ENCODE peak calls at places on chromosomes 2 and 18, in five cellular contexts. One of them, this sample, is unnamed.

GRCh38 chr2:151506170-151506569 is 96.5 kb downstream of the RIF1 start:
- DNase-seq in HCT116: no peak
- DNase-seq in ovary: no peak
- DNase-seq in hepatocyte: no peak
- DNase-seq in osteoblast: no peak
- DNase-seq in this sample: no peak

GRCh38 chr2:85539361-85540130 is 578 bp downstream of the MAT2A start:
- DNase-seq in ovary: peak; percentile 84
- DNase-seq in HCT116: no peak
- DNase-seq in hepatocyte: peak; percentile 81
- DNase-seq in osteoblast: peak; percentile 82
- DNase-seq in this sample: peak; percentile 80

GRCh38 chr18:60082790-60083189 is 183.0 kb downstream of the PMAIP1 start:
- DNase-seq in osteoblast: no peak
- DNase-seq in ovary: no peak
- DNase-seq in hepatocyte: no peak
- DNase-seq in HCT116: no peak
- DNase-seq in this sample: no peak

GRCh38 chr2:85448840-85449588 is 30.5 kb downstream of the SH2D6 start:
- DNase-seq in osteoblast: no peak
- DNase-seq in HCT116: no peak
- DNase-seq in hepatocyte: no peak
- DNase-seq in ovary: no peak
- DNase-seq in this sample: no peak

GRCh38 chr2:63520793-63521192 is 67.5 kb downstream of the WDPCP start:
- DNase-seq in HCT116: no peak
- DNase-seq in ovary: no peak
- DNase-seq in hepatocyte: no peak
- DNase-seq in osteoblast: no peak
- DNase-seq in this sample: no peak

GRCh38 chr2:236036045-236036444 is 132.1 kb downstream of the GBX2 start:
- DNase-seq in ovary: no peak
- DNase-seq in osteoblast: no peak
- DNase-seq in hepatocyte: no peak
- DNase-seq in HCT116: no peak
- DNase-seq in this sample: no peak

GRCh38 chr2:183455056-183455455 is 330.8 kb downstream of the NUP35 start:
- DNase-seq in ovary: no peak
- DNase-seq in osteoblast: no peak
- DNase-seq in hepatocyte: no peak
- DNase-seq in HCT116: no peak
- DNase-seq in this sample: no peak

GRCh38 chr18:22694954-22695353 is 238.2 kb upstream of the RBBP8 start:
- DNase-seq in hepatocyte: peak; percentile 90
- DNase-seq in osteoblast: peak; percentile 83
- DNase-seq in HCT116: peak; percentile 63
- DNase-seq in ovary: peak; percentile 53
- DNase-seq in this sample: peak; percentile 71

GRCh38 chr2:88660622-88661021 is 30.9 kb upstream of the RPIA start:
- DNase-seq in osteoblast: no peak
- DNase-seq in hepatocyte: no peak
- DNase-seq in HCT116: no peak
- DNase-seq in ovary: no peak
- DNase-seq in this sample: no peak

GRCh38 chr18:9684901-9685738 is 23.0 kb upstream of the RAB31 start:
- DNase-seq in HCT116: no peak
- DNase-seq in hepatocyte: no peak
- DNase-seq in ovary: peak; percentile 68
- DNase-seq in osteoblast: peak; percentile 41
- DNase-seq in this sample: peak; percentile 80

GRCh38 chr2:229725716-229726346 is 11.5 kb upstream of the DNER start:
- DNase-seq in HCT116: peak; percentile 33
- DNase-seq in ovary: no peak
- DNase-seq in osteoblast: peak; percentile 32
- DNase-seq in hepatocyte: peak; percentile 32
- DNase-seq in this sample: no peak

GRCh38 chr2:1640301-1641135 is 103.8 kb downstream of the PXDN start:
- DNase-seq in ovary: peak; percentile 7
- DNase-seq in hepatocyte: no peak
- DNase-seq in osteoblast: peak; percentile 27
- DNase-seq in HCT116: no peak
- DNase-seq in this sample: no peak

GRCh38 chr2:18525236-18525635 is 35.2 kb downstream of the RDH14 start:
- DNase-seq in ovary: no peak
- DNase-seq in hepatocyte: no peak
- DNase-seq in HCT116: no peak
- DNase-seq in osteoblast: no peak
- DNase-seq in this sample: peak; percentile 79

GRCh38 chr2:124983595-124983994 is 958.5 kb downstream of the CNTNAP5 start:
- DNase-seq in osteoblast: peak; percentile 73
- DNase-seq in HCT116: no peak
- DNase-seq in hepatocyte: no peak
- DNase-seq in ovary: no peak
- DNase-seq in this sample: no peak

GRCh38 chr2:56185101-56185581 is 1.4 kb downstream of the CCDC85A start:
- DNase-seq in ovary: no peak
- DNase-seq in hepatocyte: peak; percentile 55
- DNase-seq in osteoblast: peak; percentile 86
- DNase-seq in HCT116: no peak
- DNase-seq in this sample: peak; percentile 40

GRCh38 chr18:31977270-31977872 is 34.4 kb upstream of the TRAPPC8 start:
- DNase-seq in ovary: no peak
- DNase-seq in HCT116: peak; percentile 54
- DNase-seq in hepatocyte: peak; percentile 78
- DNase-seq in osteoblast: no peak
- DNase-seq in this sample: no peak

GRCh38 chr2:13201924-13202323 is 485.2 kb downstream of the TRIB2 start:
- DNase-seq in ovary: no peak
- DNase-seq in osteoblast: peak; percentile 4
- DNase-seq in HCT116: no peak
- DNase-seq in hepatocyte: no peak
- DNase-seq in this sample: no peak

GRCh38 chr18:2856499-2856898 is 9.7 kb downstream of the EMILIN2 start:
- DNase-seq in HCT116: no peak
- DNase-seq in ovary: no peak
- DNase-seq in hepatocyte: no peak
- DNase-seq in osteoblast: no peak
- DNase-seq in this sample: no peak

GRCh38 chr2:171139860-171140259 is 20.8 kb downstream of the TLK1 start:
- DNase-seq in HCT116: no peak
- DNase-seq in ovary: no peak
- DNase-seq in hepatocyte: no peak
- DNase-seq in osteoblast: no peak
- DNase-seq in this sample: no peak
- H3K4me1 ChIP-seq in HCT116: no peaks in the 10 kb centered on the region
- H3K4me1 ChIP-seq in ovary: no peaks in the 10 kb centered on the region
- H3K4me1 ChIP-seq in hepatocyte: no peaks in the 10 kb centered on the region
- H3K4me1 ChIP-seq in osteoblast: peaks cover 13% of the 10 kb centered on the region
- H3K4me1 ChIP-seq in this sample: peaks cover 4% of the 10 kb centered on the region

GRCh38 chr2:26564121-26564520 is 77.0 kb downstream of the CIB4 start:
- DNase-seq in hepatocyte: no peak
- DNase-seq in HCT116: no peak
- DNase-seq in osteoblast: peak; percentile 37
- DNase-seq in ovary: no peak
- DNase-seq in this sample: no peak
- H3K27me3 ChIP-seq in hepatocyte: peaks cover 13% of the 10 kb centered on the region
- H3K27me3 ChIP-seq in HCT116: no peaks in the 10 kb centered on the region
- H3K27me3 ChIP-seq in osteoblast: peaks cover 78% of the 10 kb centered on the region
- H3K27me3 ChIP-seq in ovary: no peaks in the 10 kb centered on the region
- H3K27me3 ChIP-seq in this sample: no peaks in the 10 kb centered on the region

DNA sequence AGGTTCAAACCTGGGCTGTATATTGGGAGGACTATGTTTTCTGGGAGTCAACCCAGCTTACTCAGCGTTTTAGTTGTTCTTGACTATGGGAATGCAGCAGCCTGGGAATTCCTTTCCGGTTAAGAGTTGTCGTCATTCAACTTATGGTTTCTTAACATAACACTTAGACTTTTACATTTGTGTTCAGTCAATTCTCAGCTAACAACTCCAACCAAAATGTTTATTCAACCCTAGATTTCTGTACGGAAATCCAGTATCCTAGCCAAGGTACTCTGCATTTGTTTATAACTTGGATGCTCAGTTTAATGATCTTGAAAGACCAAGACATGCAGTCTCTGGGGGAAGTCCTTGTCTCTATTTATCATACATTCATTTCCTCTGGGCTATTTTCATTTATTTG is 960.9 kb downstream of the CBLN2 start:
- DNase-seq in osteoblast: no peak
- DNase-seq in hepatocyte: no peak
- DNase-seq in ovary: no peak
- DNase-seq in HCT116: no peak
- DNase-seq in this sample: no peak
- H3K9me3 ChIP-seq in osteoblast: no peaks in the 10 kb centered on the region
- H3K9me3 ChIP-seq in hepatocyte: no peaks in the 10 kb centered on the region
- H3K9me3 ChIP-seq in ovary: no peaks in the 10 kb centered on the region
- H3K9me3 ChIP-seq in HCT116: peaks cover 6% of the 10 kb centered on the region
- H3K9me3 ChIP-seq in this sample: no peaks in the 10 kb centered on the region

DNA sequence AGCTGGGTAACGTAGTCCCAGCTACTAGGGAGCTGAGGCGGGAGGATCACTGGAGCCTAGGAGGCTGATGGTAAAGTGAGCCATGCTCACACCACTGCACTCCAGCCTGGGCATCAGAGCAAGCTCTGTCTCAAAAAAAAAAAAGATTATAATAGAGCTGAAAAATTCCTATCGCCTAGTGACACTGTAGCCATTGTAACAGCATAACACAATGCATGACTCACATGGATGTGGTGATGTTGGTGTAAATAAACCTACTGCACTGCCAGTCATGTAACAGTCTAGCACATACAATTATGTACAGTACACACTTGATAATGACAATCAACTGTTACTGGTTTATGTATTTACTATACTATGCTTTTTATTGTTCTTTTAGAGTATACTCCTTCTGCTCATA is 39.6 kb downstream of the MGAT4A start:
- DNase-seq in hepatocyte: no peak
- DNase-seq in HCT116: no peak
- DNase-seq in ovary: no peak
- DNase-seq in osteoblast: no peak
- DNase-seq in this sample: no peak
- H3K4me1 ChIP-seq in hepatocyte: no peaks in the 10 kb centered on the region
- H3K4me1 ChIP-seq in HCT116: no peaks in the 10 kb centered on the region
- H3K4me1 ChIP-seq in ovary: no peaks in the 10 kb centered on the region
- H3K4me1 ChIP-seq in osteoblast: no peaks in the 10 kb centered on the region
- H3K4me1 ChIP-seq in this sample: no peaks in the 10 kb centered on the region

DNA sequence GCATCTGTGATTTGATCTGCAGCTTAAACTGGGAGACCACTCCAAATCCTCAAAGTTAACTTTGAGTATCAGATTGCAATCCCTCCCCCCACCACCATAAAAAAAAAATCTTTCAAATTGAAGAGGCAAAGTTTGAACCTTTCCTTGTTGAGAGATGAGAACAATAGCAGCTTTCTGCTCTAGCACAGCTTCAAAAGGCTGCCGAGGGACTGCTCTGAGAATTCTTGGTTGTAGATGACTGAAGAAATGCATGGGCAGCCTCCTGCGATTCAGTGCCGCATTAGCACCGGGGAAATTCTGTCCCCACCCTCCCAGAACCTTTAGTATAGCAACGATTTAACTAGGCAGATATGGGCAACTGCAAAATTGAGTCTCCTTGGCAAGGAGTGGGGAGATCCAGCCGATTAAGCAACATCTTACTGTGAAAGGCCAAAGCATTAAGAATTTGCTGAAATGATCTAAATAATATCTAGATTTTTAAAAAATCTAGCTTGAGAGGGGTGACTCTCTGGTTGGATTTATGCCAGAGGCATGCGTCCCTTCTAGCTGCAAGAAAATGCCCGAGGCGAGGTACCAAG is 3.9 kb upstream of the SP5 start:
- DNase-seq in osteoblast: peak; percentile 83
- DNase-seq in ovary: no peak
- DNase-seq in hepatocyte: no peak
- DNase-seq in HCT116: no peak
- DNase-seq in this sample: no peak
- H3K27me3 ChIP-seq in osteoblast: peaks cover 76% of the 10 kb centered on the region
- H3K27me3 ChIP-seq in ovary: no peaks in the 10 kb centered on the region
- H3K27me3 ChIP-seq in hepatocyte: peaks cover 68% of the 10 kb centered on the region
- H3K27me3 ChIP-seq in HCT116: no peaks in the 10 kb centered on the region
- H3K27me3 ChIP-seq in this sample: no peaks in the 10 kb centered on the region

DNA sequence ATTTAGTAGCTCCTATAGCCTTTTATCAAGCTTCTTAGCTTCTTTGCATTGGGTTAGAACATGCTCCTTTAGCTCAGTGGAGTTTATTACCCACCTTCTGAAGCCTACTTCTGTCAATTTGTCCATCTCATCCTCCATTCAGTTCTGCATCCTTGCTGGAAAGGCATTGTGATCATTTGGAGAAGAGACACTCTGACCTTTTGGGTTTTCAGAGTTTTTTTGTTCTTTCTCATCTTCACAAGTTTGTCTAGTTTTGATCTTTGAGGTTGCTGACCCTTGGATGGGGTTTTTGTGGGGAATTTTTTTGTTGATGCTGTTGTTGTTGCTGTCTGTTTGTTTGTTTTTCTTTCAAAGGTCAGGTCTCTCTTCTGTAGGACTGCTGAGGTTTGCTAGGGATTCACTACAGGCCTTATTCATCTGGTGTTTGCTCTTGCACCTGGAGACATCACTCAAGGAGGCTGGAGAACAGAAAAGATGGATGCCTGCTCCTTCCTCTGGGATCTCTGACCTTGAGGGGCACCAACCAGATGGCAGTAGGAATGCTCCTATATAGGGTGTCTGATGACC is 13.9 kb upstream of the TANK start:
- DNase-seq in hepatocyte: no peak
- DNase-seq in HCT116: no peak
- DNase-seq in osteoblast: no peak
- DNase-seq in ovary: no peak
- DNase-seq in this sample: no peak
- H3K9me3 ChIP-seq in hepatocyte: peaks cover 21% of the 10 kb centered on the region
- H3K9me3 ChIP-seq in HCT116: peaks cover 4% of the 10 kb centered on the region
- H3K9me3 ChIP-seq in osteoblast: no peaks in the 10 kb centered on the region
- H3K9me3 ChIP-seq in ovary: peaks cover 3% of the 10 kb centered on the region
- H3K9me3 ChIP-seq in this sample: no peaks in the 10 kb centered on the region

GRCh38 chr2:30230855-30231725 is at the start of gene LBH:
- DNase-seq in hepatocyte: peak; percentile 94
- DNase-seq in osteoblast: peak; percentile 99
- DNase-seq in HCT116: no peak
- DNase-seq in ovary: peak; percentile 97
- DNase-seq in this sample: peak; percentile 96
- H3K4me1 ChIP-seq in hepatocyte: peaks cover 20% of the 10 kb centered on the region
- H3K4me1 ChIP-seq in osteoblast: peaks cover 49% of the 10 kb centered on the region
- H3K4me1 ChIP-seq in HCT116: no peaks in the 10 kb centered on the region
- H3K4me1 ChIP-seq in ovary: peaks cover 13% of the 10 kb centered on the region
- H3K4me1 ChIP-seq in this sample: peaks cover 7% of the 10 kb centered on the region

GRCh38 chr2:240364582-240364960 is 70.9 kb upstream of the GPC1 start:
- DNase-seq in HCT116: no peak
- DNase-seq in hepatocyte: no peak
- DNase-seq in ovary: no peak
- DNase-seq in osteoblast: no peak
- DNase-seq in this sample: peak; percentile 66
- H3K27me3 ChIP-seq in HCT116: no peaks in the 10 kb centered on the region
- H3K27me3 ChIP-seq in hepatocyte: no peaks in the 10 kb centered on the region
- H3K27me3 ChIP-seq in ovary: no peaks in the 10 kb centered on the region
- H3K27me3 ChIP-seq in osteoblast: peaks cover 19% of the 10 kb centered on the region
- H3K27me3 ChIP-seq in this sample: no peaks in the 10 kb centered on the region